ENCODE peak calls at places on chromosomes 7 and 10, in five cellular contexts. X, H, Q, J and S are unnamed samples.

GRCh38 chr7:107068156-107068555 is 23.7 kb downstream of the PRKAR2B start:
- DNase-seq in H (no peak), Q (no peak), X (no peak), J (peak), S (no peak)

GRCh38 chr7:151432658-151433521 is 7.1 kb downstream of the CRYGN start:
- DNase-seq in H (no peak), J (peak), Q (no peak), X (no peak), S (no peak)

GRCh38 chr7:149218469-149219420 is 20.7 kb upstream of the ZNF212 start:
- DNase-seq in X (no peak), Q (no peak), H (no peak), J (no peak), S (no peak)

GRCh38 chr7:133676805-133677370 is 424.0 kb downstream of the EXOC4 start:
- DNase-seq in H (no peak), X (no peak), J (no peak), Q (no peak), S (no peak)

GRCh38 chr10:13715091-13715490 is 128.3 kb downstream of the PRPF18 start:
- DNase-seq in X (no peak), J (no peak), Q (no peak), H (no peak), S (no peak)

GRCh38 chr10:6542999-6543430 is 37.1 kb downstream of the PRKCQ start:
- DNase-seq in H (no peak), X (no peak), Q (no peak), J (peak), S (no peak)

GRCh38 chr10:73979428-73980407 is 18.2 kb upstream of the VCL start:
- DNase-seq in H (no peak), X (no peak), Q (no peak), J (no peak), S (no peak)

GRCh38 chr10:78277734-78278404 is 244.2 kb downstream of the RPS24 start:
- DNase-seq in Q (peak), H (no peak), X (peak), J (no peak), S (no peak)

GRCh38 chr10:69757553-69758309 is 44.0 kb upstream of the COL13A1 start:
- DNase-seq in J (no peak), Q (no peak), H (no peak), X (no peak), S (no peak)

GRCh38 chr7:152059311-152059710 is 33.8 kb downstream of the GALNT11 start:
- DNase-seq in J (no peak), Q (no peak), H (no peak), X (no peak), S (no peak)

GRCh38 chr7:100053201-100053600 is 3.6 kb downstream of the ZSCAN21 start:
- DNase-seq in X (peak), H (no peak), J (peak), Q (peak), S (peak)

GRCh38 chr7:51350195-51350896 is 33.7 kb upstream of the COBL start:
- DNase-seq in J (no peak), X (no peak), Q (no peak), H (no peak), S (no peak)

GRCh38 chr7:157487046-157487770 is 150.4 kb downstream of the DNAJB6 start:
- DNase-seq in X (no peak), H (no peak), J (no peak), Q (no peak), S (no peak)

GRCh38 chr10:22599048-22599561 is 115.3 kb downstream of the PIP4K2A start:
- DNase-seq in X (no peak), J (no peak), Q (no peak), H (no peak), S (no peak)

GRCh38 chr7:158953912-158954311 is 97.6 kb downstream of the DYNC2I1 start:
- DNase-seq in X (no peak), J (no peak), H (no peak), Q (no peak), S (no peak)

GRCh38 chr7:37714606-37715005 is 31.0 kb downstream of the GPR141 start:
- DNase-seq in X (no peak), J (no peak), Q (no peak), H (no peak), S (no peak)

GRCh38 chr7:11737723-11738122 is 94.3 kb downstream of the THSD7A start:
- DNase-seq in J (no peak), X (no peak), Q (no peak), H (no peak), S (no peak)

GRCh38 chr7:46207931-46208634 is 287.0 kb upstream of the IGFBP3 start:
- DNase-seq in X (no peak), H (no peak), J (no peak), Q (no peak), S (no peak)

GRCh38 chr10:14022052-14022451 is 308.7 kb downstream of the FRMD4A start:
- DNase-seq in J (no peak), Q (no peak), X (no peak), H (no peak), S (no peak)

GRCh38 chr10:120824864-120825263 is 26.3 kb upstream of the WDR11 start:
- DNase-seq in X (no peak), H (no peak), J (peak), Q (no peak), S (peak)

GRCh38 chr7:81004098-81004497 is 85.2 kb upstream of the SEMA3C start:
- DNase-seq in Q (no peak), H (no peak), J (no peak), X (no peak), S (no peak)

GRCh38 chr10:29163746-29164145 is 125.1 kb upstream of the LYZL1 start:
- DNase-seq in H (no peak), X (no peak), J (no peak), Q (no peak), S (no peak)

GRCh38 chr10:124972637-124973036 is 30.7 kb downstream of the ZRANB1 start:
- DNase-seq in Q (no peak), J (no peak), H (no peak), X (no peak), S (no peak)

GRCh38 chr10:131907679-131908078 is 6.9 kb downstream of the PPP2R2D start:
- DNase-seq in Q (no peak), J (no peak), H (no peak), X (no peak), S (no peak)

GRCh38 chr7:155860840-155861479 is 48.7 kb upstream of the SHH start:
- DNase-seq in J (no peak), X (no peak), H (no peak), Q (no peak), S (no peak)

GRCh38 chr10:58104419-58104818 is 163.3 kb downstream of the IPMK start:
- DNase-seq in H (no peak), X (no peak), Q (no peak), J (no peak), S (no peak)

GRCh38 chr7:92293887-92294616 is 48.3 kb downstream of the ANKIB1 start:
- DNase-seq in J (no peak), X (no peak), Q (no peak), H (no peak), S (no peak)

GRCh38 chr10:29229258-29229705 is 59.6 kb upstream of the LYZL1 start:
- DNase-seq in H (no peak), X (no peak), J (no peak), Q (no peak), S (no peak)

GRCh38 chr10:124449170-124450009 is 445 bp downstream of the NKX1-2 start:
- DNase-seq in J (no peak), X (no peak), Q (no peak), H (no peak), S (no peak)

GRCh38 chr7:146090023-146090645 is 26.5 kb upstream of the CNTNAP2 start:
- DNase-seq in Q (no peak), H (no peak), X (no peak), J (peak), S (no peak)

GRCh38 chr10:94002156-94002555 is 8.4 kb downstream of the PLCE1 start:
- DNase-seq in J (no peak), Q (no peak), H (no peak), X (no peak), S (no peak)

GRCh38 chr10:16497911-16498310 is 23.8 kb downstream of the C1QL3 start:
- DNase-seq in H (no peak), J (no peak), X (no peak), Q (no peak), S (no peak)

GRCh38 chr7:101170617-101171441 is 5.5 kb upstream of the VGF start:
- DNase-seq in J (no peak), X (no peak), Q (no peak), H (no peak), S (no peak)
- H3K4me3 ChIP-seq in J (no peak), X (no peak), Q (no peak), H (no peak), S (no peak)

GRCh38 chr10:49534670-49535381 is 4.1 kb downstream of the ERCC6 start:
- DNase-seq in H (no peak), X (no peak), Q (no peak), J (peak), S (peak)

GRCh38 chr10:49539320-49539885 is 482 bp upstream of the ERCC6 start:
- DNase-seq in H (no peak), J (peak), Q (peak), X (peak), S (no peak)

GRCh38 chr10:49542353-49542752 is 3.4 kb upstream of the ERCC6 start:
- DNase-seq in H (no peak), J (no peak), X (no peak), Q (no peak), S (no peak)

GRCh38 chr10:49541762-49542161 is 2.8 kb upstream of the ERCC6 start:
- DNase-seq in Q (no peak), J (no peak), X (no peak), H (no peak), S (no peak)

GRCh38 chr10:49538381-49539319 is at the start of gene ERCC6:
- DNase-seq in X (peak), J (peak), Q (peak), H (peak), S (peak)
- TF ChIP-seq CTCF in X (peak), J (peak), Q (no peak), H (no peak), S (no peak)

GRCh38 chr10:3785251-3785848 is 341 bp upstream of the KLF6 start:
- DNase-seq in H (peak), J (peak), X (peak), Q (peak), S (peak)
- H3K4me3 ChIP-seq in H (peak), J (peak), X (peak), Q (peak), S (peak)

GRCh38 chr7:32390210-32390609 is 100.0 kb downstream of the LSM5 start:
- DNase-seq in H (no peak), X (no peak), Q (no peak), J (no peak), S (no peak)
- TF ChIP-seq CTCF in H (no peak), X (no peak), Q (no peak), J (peak), S (no peak)

GRCh38 chr10:111078505-111079185 is 1.8 kb downstream of the ADRA2A start:
- DNase-seq in Q (no peak), J (no peak), X (no peak), H (no peak), S (no peak)
- H3K4me3 ChIP-seq in Q (no peak), J (no peak), X (peak), H (peak), S (no peak)

DNA sequence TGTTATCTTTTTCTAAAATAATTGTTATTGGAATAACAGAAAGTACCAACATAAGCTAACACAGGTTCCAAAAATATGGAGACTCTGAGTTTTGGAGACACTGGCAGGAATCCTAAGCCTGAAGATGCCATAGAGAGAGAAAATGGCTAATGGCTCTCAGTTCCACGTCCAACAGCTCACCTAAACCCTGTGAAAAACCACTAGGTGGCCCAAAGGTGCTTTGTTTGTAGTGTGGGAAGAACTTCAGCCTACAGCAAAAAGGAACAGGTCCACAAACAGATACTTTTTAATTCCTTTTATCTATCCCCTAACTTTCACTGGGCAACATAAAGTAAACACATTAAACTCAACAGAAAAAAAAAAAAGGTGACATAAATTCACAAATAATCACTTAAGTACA is 272.3 kb downstream of the SEMA3D start:
- DNase-seq in Q (no peak), X (no peak), J (no peak), H (no peak), S (no peak)
- TF ChIP-seq CTCF in Q (no peak), X (no peak), J (peak), H (no peak), S (no peak)

GRCh38 chr7:115476666-115477065 is 553.9 kb downstream of the TFEC start:
- DNase-seq in X (no peak), Q (no peak), H (no peak), J (no peak), S (no peak)
- H3K4me3 ChIP-seq in X (peak), Q (no peak), H (peak), J (no peak), S (no peak)

GRCh38 chr7:6437251-6437650 is 10.5 kb downstream of the DAGLB start:
- DNase-seq in H (no peak), Q (no peak), X (no peak), J (no peak), S (no peak)
- TF ChIP-seq CTCF in H (no peak), Q (no peak), X (no peak), J (no peak), S (no peak)

DNA sequence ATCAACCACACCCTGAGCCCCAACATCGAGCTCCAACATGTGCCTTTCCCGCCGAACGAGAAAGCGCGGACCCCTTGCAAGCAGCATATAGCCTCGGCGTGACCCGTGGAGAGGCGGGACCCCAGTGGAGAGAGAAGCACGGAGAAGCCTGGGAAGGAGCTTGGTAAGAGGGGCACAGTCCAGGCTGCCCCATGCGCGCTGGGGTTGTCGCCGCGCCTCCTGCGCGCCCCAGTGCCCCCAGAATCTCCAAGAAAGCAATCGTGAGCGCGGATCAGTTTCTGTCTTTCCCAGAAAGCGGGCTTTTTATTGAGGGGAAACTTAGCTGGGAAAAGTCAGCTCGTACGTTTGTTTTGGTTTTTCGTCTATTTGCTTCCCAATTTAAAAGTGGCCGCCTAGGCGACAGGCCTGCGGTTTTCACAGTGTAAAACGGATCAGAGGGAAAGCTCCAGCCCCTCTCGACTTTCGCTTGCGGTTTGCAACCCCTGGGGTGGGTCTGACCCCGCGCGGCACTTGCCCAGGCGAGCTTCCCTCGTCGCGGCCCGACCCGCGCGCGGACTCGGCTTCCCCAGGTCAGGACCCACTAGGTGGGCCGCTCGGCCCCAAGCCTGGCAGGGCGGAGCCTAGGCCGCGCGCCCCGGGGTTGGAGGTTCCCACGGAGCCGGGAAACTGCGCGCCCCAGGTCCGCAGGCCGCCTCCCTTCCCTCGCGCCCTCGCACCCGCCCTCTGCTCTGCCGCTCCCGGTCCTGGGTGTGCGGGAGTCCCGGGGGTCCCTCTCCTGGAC is 31.1 kb downstream of the SKIDA1 start:
- DNase-seq in Q (no peak), X (no peak), J (no peak), H (no peak), S (no peak)
- H3K4me3 ChIP-seq in Q (peak), X (peak), J (no peak), H (peak), S (peak)

DNA sequence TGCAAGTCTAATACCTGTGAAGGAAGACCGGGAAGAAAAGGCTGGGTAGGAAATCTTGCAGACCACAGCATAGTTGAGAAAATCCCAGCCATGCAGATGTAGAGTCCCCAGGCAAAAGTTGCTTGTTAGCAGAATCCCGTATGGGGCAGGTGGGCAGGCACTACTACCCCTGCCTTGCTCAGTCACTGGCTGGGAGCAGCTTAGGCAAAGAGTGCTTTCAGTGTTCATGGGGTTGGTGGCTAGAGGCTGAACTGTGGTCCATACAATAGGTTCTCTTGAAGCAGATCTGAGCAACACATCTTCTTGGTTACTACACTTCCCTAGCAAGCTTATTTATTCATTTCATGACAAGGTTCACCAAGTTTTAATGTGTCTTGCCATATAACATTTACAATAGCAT is 92.6 kb downstream of the AHCYL2 start:
- DNase-seq in X (no peak), H (no peak), Q (no peak), J (no peak), S (no peak)
- TF ChIP-seq CTCF in X (no peak), H (no peak), Q (no peak), J (no peak), S (no peak)